ENCODE peak calls at places on chromosomes 5 and 9, in eight cellular contexts. A, U, Y, T, C, L, H and J are unnamed samples.

GRCh38 chr5:96051401-96051830 is 89.8 kb upstream of the ELL2 start:
- DNase-seq in A (no peak), U (no peak), Y (no peak), T (no peak), C (no peak), L (no peak), H (no peak), J (no peak)

GRCh38 chr9:79080536-79080935 is 491.2 kb upstream of the TLE4 start:
- DNase-seq in A (no peak), U (no peak), Y (no peak), T (no peak), C (peak), L (no peak), H (no peak), J (no peak)

GRCh38 chr9:95750725-95751644 is 124.5 kb upstream of the ERCC6L2 start:
- DNase-seq in A (peak), U (no peak), Y (no peak), T (peak), C (no peak), L (peak), H (peak), J (no peak)

GRCh38 chr5:40962207-40962955 is 53.1 kb downstream of the C7 start:
- DNase-seq in A (no peak), U (no peak), Y (no peak), T (no peak), C (no peak), L (no peak), H (no peak), J (no peak)

GRCh38 chr9:135525241-135526088 is 4.2 kb downstream of the LCN1 start:
- DNase-seq in A (no peak), U (no peak), Y (no peak), T (no peak), C (no peak), L (peak), H (peak), J (no peak)

GRCh38 chr5:6649186-6649585 is 15.9 kb downstream of the SRD5A1 start:
- DNase-seq in A (no peak), U (no peak), Y (no peak), T (no peak), C (no peak), L (no peak), H (no peak), J (no peak)

GRCh38 chr5:57280811-57281301 is 107.0 kb downstream of the GPBP1 start:
- DNase-seq in A (no peak), U (no peak), Y (no peak), T (no peak), C (no peak), L (no peak), H (no peak), J (no peak)

GRCh38 chr5:65326912-65327311 is 154.8 kb downstream of the ADAMTS6 start:
- DNase-seq in A (no peak), U (no peak), Y (no peak), T (no peak), C (peak), L (no peak), H (no peak), J (no peak)

GRCh38 chr9:14961372-14962068 is 51.3 kb upstream of the FREM1 start:
- DNase-seq in A (no peak), U (no peak), Y (no peak), T (no peak), C (no peak), L (no peak), H (no peak), J (no peak)

GRCh38 chr5:150542933-150543445 is 35.1 kb downstream of the NDST1 start:
- DNase-seq in A (no peak), U (no peak), Y (no peak), T (no peak), C (peak), L (peak), H (no peak), J (peak)

GRCh38 chr5:78511116-78511906 is 137.3 kb downstream of the LHFPL2 start:
- DNase-seq in A (no peak), U (no peak), Y (no peak), T (no peak), C (no peak), L (no peak), H (no peak), J (no peak)

GRCh38 chr5:83922699-83923098 is 202.0 kb upstream of the HAPLN1 start:
- DNase-seq in A (no peak), U (no peak), Y (no peak), T (no peak), C (no peak), L (no peak), H (no peak), J (no peak)

GRCh38 chr5:1010641-1011046 is 2.0 kb downstream of the NKD2 start:
- DNase-seq in A (no peak), U (no peak), Y (no peak), T (no peak), C (no peak), L (peak), H (no peak), J (peak)